ENCODE peak calls at places on chromosomes 2 and 18, in six cellular contexts. Z, X, N, P, V and D are unnamed samples.

GRCh38 chr2:48145845-48146452 is 239.7 kb upstream of the FBXO11 start:
- DNase-seq in Z (peak), X (peak), N (no peak), P (no peak), V (no peak), D (no peak)

GRCh38 chr18:48832961-48833700 is 117.6 kb downstream of the SMAD7 start:
- DNase-seq in Z (no peak), X (no peak), N (peak), P (no peak), V (no peak), D (no peak)

GRCh38 chr18:9535430-9535972 is 60.2 kb downstream of the RALBP1 start:
- DNase-seq in Z (peak), X (no peak), N (no peak), P (no peak), V (peak), D (peak)

GRCh38 chr2:170503971-170504819 is 210.9 kb upstream of the SP5 start:
- DNase-seq in Z (no peak), X (no peak), N (no peak), P (no peak), V (no peak), D (no peak)

GRCh38 chr2:24160761-24161160 is 14.1 kb upstream of the FAM228A start:
- DNase-seq in Z (no peak), X (no peak), N (no peak), P (no peak), V (no peak), D (no peak)

GRCh38 chr2:20213651-20214565 is 11.0 kb downstream of the SDC1 start:
- DNase-seq in Z (peak), X (no peak), N (no peak), P (peak), V (no peak), D (no peak)

GRCh38 chr2:109614715-109615636 is 812 bp downstream of the SOWAHC start:
- DNase-seq in Z (no peak), X (no peak), N (no peak), P (no peak), V (peak), D (no peak)

GRCh38 chr2:18752022-18752493 is 162.7 kb upstream of the NT5C1B start:
- DNase-seq in Z (peak), X (no peak), N (no peak), P (no peak), V (no peak), D (no peak)

GRCh38 chr2:168574856-168575630 is 119.0 kb downstream of the CERS6 start:
- DNase-seq in Z (no peak), X (no peak), N (no peak), P (no peak), V (no peak), D (peak)

GRCh38 chr2:128396500-128396891 is 77.8 kb upstream of the HS6ST1 start:
- DNase-seq in Z (no peak), X (no peak), N (no peak), P (no peak), V (peak), D (no peak)

GRCh38 chr2:207311316-207312005 is 145.7 kb upstream of the KLF7 start:
- DNase-seq in Z (peak), X (peak), N (peak), P (no peak), V (peak), D (no peak)

GRCh38 chr2:195536863-195537262 is 120.2 kb upstream of the SLC39A10 start:
- DNase-seq in Z (no peak), X (no peak), N (no peak), P (no peak), V (no peak), D (no peak)

GRCh38 chr2:120738786-120739771 is 3.4 kb downstream of the GLI2 start:
- DNase-seq in Z (no peak), X (no peak), N (no peak), P (no peak), V (no peak), D (no peak)

GRCh38 chr2:235406420-235406819 is 87.4 kb upstream of the AGAP1 start:
- DNase-seq in Z (no peak), X (no peak), N (no peak), P (no peak), V (no peak), D (peak)

DNA sequence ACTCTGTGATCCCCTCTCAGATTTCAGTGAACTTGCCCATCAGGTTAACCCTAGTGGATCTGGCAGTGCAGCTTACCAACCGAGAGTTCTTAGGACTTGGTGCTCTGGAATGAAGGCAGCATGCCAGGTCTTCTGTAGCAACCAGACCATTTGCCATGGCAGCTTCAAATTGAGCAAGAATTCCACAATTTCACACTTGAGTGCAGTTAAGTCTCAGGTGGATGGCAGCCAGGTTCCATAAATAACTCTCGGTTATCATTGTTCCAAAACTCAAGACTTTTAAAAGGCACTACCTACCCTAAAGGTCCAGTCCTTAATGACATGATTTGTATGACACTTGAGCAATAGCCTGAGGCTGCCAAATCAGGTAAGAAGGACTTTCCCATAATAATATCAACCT is 48.1 kb downstream of the GALNT3 start:
- DNase-seq in Z (no peak), X (no peak), N (no peak), P (no peak), V (no peak), D (no peak)
- TF ChIP-seq JUND in Z (no peak), X (no peak), N (no peak), P (no peak), V (no peak), D (no peak)

GRCh38 chr2:146458585-146458984 is 1386.2 kb upstream of the ACVR2A start:
- DNase-seq in Z (no peak), X (no peak), N (no peak), P (no peak), V (no peak), D (no peak)
- TF ChIP-seq JUND in Z (no peak), X (no peak), N (no peak), P (no peak), V (no peak), D (no peak)

DNA sequence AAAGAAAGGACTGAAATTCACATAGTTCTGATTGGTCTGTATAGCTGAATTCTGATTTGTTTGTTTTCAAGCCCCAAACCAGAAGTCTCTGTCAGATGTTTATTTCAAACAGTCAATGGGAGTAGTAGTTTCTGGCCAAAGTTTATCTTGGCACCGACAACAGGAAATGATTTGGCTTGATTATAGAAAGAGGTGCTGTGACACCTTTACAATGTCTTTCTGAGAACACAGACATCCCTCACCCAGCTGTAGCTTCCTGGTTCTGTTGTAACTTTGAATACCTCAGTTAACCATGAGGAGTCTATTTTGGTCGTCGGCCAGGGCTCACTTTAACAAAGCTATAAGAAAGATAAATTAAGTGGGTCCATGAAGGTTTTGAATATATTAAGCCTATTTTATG is 545.0 kb upstream of the ZNF804A start:
- DNase-seq in Z (no peak), X (no peak), N (peak), P (no peak), V (no peak), D (peak)
- TF ChIP-seq JUND in Z (no peak), X (no peak), N (no peak), P (no peak), V (no peak), D (no peak)

GRCh38 chr2:158234497-158234896 is 132.8 kb downstream of the UPP2 start:
- DNase-seq in Z (no peak), X (no peak), N (no peak), P (no peak), V (no peak), D (no peak)

GRCh38 chr2:158228943-158229508 is 127.3 kb downstream of the UPP2 start:
- DNase-seq in Z (no peak), X (no peak), N (no peak), P (no peak), V (no peak), D (no peak)

DNA sequence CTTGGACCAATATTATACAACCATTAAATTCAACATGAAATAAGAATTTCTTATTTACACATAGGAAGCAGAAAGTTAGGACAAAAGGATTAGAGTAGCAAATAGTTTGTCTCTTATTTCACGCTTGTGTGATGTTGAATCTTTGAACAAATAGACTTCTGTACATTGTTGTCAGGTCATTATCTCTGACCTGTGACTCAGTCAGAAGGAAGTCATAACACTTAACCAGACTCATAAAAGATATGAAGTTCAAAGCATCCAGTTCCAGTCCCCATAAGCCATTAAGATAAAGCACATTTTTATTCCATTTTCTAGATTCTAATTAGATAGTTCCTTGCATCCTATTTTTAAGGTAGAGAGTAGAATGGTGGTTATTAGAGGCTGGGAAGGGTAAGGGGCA is 130.8 kb downstream of the UPP2 start:
- DNase-seq in Z (peak), X (no peak), N (peak), P (no peak), V (no peak), D (no peak)
- TF ChIP-seq JUND in Z (peak), X (peak), N (peak), P (no peak), V (no peak), D (no peak)

GRCh38 chr18:62721837-62722795 is 6.8 kb downstream of the PHLPP1 start:
- DNase-seq in Z (no peak), X (no peak), N (no peak), P (no peak), V (no peak), D (no peak)
- TF ChIP-seq JUND in Z (no peak), X (no peak), N (no peak), P (no peak), V (no peak), D (no peak)

DNA sequence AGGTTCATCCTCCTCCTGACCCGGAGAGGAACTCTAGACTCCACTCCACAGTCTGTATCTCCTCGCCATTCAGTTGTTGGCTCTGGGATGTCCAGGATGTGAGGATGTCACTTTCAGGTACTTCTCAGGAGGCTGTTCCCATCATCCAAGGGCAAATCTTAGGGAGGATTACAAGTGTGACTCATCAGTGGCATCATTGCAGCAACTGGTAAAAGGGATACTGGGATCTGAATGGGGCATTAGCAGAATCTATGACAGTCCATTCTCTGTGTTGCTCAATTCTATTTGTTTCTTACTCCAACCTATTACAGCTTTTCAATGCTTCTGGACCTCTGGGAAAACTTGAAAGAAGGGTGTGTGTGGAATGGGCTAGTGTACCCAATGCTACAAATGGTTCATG is 81.5 kb upstream of the FN1 start:
- DNase-seq in Z (no peak), X (no peak), N (no peak), P (no peak), V (no peak), D (no peak)
- TF ChIP-seq JUND in Z (no peak), X (no peak), N (no peak), P (no peak), V (no peak), D (no peak)

DNA sequence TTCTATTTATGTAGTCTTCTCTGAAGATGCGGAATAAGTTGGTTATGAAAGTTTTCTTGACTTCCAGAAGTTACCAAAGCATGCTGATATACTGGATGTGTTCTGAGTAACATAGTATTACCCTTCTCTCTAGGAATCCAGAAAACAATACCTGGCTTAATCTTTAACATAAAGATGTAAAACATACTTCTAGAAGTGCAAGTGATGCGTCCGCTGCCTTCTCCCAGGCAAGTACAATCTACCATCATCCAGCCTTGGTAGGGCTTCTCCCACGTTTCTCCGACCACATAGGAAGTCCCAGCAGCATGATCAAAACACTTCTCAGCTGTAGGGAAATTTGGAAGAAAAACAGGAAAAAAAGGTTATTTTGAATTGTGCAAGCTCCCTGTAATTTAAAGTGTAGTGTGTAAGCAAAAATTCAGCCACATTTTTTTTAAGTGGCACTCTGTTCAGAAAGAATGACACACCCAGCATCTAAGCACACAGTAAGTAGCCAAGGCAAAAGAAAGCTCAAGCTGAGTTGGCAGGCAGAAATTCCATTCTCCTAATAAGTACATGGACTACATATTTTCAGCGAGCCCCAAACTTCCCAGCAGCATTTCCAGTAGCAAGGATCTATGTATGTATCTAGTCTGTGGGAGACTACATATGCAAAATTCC is 5.2 kb downstream of the FN1 start:
- DNase-seq in Z (no peak), X (no peak), N (no peak), P (no peak), V (no peak), D (no peak)
- TF ChIP-seq JUND in Z (no peak), X (no peak), N (no peak), P (no peak), V (no peak), D (no peak)

GRCh38 chr2:238261718-238262375 is 22.0 kb upstream of the HES6 start:
- DNase-seq in Z (no peak), X (no peak), N (no peak), P (no peak), V (no peak), D (no peak)

GRCh38 chr2:238259085-238260020 is 19.5 kb upstream of the HES6 start:
- DNase-seq in Z (peak), X (no peak), N (no peak), P (no peak), V (no peak), D (peak)

GRCh38 chr2:238263204-238264071 is 23.6 kb upstream of the HES6 start:
- DNase-seq in Z (peak), X (peak), N (peak), P (peak), V (peak), D (peak)

GRCh38 chr2:238262496-238263122 is 22.8 kb upstream of the HES6 start:
- DNase-seq in Z (no peak), X (no peak), N (no peak), P (no peak), V (no peak), D (no peak)

DNA sequence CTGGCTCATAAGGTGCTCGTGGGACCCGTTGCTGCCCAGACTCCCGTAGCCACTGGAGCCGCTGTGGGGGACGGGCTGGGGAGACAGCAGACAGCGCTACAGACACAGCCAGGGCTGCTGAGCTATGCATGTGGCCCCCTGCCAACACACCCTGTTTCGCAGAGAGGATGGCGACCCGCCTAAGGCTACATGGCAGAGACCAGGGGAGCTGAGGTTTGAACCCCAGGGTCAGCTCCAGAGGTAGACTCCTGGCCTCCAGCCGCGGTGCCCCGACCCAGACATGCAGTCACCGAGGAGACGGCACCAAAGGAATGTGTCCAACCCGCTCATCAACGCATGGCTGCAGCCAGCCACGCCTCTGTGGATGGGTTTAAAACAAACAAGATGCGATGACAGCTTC is 21.0 kb upstream of the HES6 start:
- DNase-seq in Z (peak), X (no peak), N (no peak), P (no peak), V (no peak), D (no peak)
- TF ChIP-seq JUND in Z (no peak), X (no peak), N (no peak), P (no peak), V (no peak), D (no peak)

GRCh38 chr2:218733615-218734021 is 23.0 kb downstream of the TTLL4 start:
- DNase-seq in Z (peak), X (no peak), N (no peak), P (peak), V (no peak), D (no peak)
- TF ChIP-seq JUND in Z (no peak), X (no peak), N (no peak), P (no peak), V (no peak), D (no peak)

DNA sequence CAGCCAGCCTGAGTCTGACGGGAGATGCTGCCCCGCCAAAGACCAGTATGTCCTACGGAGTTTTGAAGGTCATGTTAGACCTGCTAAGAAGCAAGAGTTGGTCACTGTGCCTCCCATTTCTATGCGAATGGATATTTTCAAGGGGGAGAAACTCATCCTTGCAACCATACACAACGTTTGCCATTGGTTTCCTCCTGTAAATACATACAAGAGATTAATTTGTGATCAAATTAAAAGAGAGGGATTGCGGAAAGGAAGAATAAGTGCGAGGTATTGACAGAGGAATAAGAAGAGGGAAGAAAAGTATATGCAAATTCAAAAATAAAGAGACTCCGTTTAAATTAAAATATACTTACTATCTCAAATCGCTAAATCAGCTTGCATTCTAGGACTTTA is 809 bp upstream of the CACNB4 start:
- DNase-seq in Z (no peak), X (no peak), N (no peak), P (no peak), V (no peak), D (no peak)
- TF ChIP-seq JUND in Z (no peak), X (no peak), N (no peak), P (no peak), V (no peak), D (no peak)